ENCODE peak calls at places on chromosomes 2 and 18, in seven cellular contexts. S is activated T-cell treated with anti-CD3 and anti-CD28 coated beads, Interleukin-2, amount 50 U/mL, for 72 hours; K is GF-D8; U is hypothalamus; L is ecto neural progenitor cell; V is GM04504; J is tibial artery. H is an unnamed sample.

GRCh38 chr2:148674063-148675020 is 29.8 kb downstream of the EPC2 start:
- DNase-seq in S (peak; percentile 38), U (no peak), L (no peak), J (no peak), K (no peak), V (no peak), H (peak; percentile 46)

GRCh38 chr2:20674974-20675679 is 8.2 kb downstream of the GDF7 start:
- DNase-seq in U (no peak), J (peak; percentile 61), V (no peak), K (no peak), S (no peak), L (no peak), H (no peak)

GRCh38 chr2:238897911-238898311 is 50.0 kb downstream of the TWIST2 start:
- DNase-seq in J (no peak), K (no peak), S (no peak), U (no peak), V (no peak), L (no peak), H (no peak)

GRCh38 chr18:59718108-59719057 is 21.2 kb upstream of the CCBE1 start:
- DNase-seq in S (no peak), J (no peak), K (no peak), V (peak; percentile 94), L (no peak), U (no peak), H (no peak)

GRCh38 chr2:113184531-113185230 is 10.9 kb downstream of the PSD4 start:
- DNase-seq in J (no peak), V (no peak), K (no peak), U (no peak), S (no peak), L (no peak), H (no peak)

GRCh38 chr18:24052053-24052452 is 37.5 kb downstream of the TTC39C start:
- DNase-seq in L (no peak), J (no peak), V (no peak), S (no peak), U (no peak), K (no peak), H (no peak)

GRCh38 chr2:194314042-194314441 is 1343.0 kb upstream of the SLC39A10 start:
- DNase-seq in L (no peak), K (no peak), V (no peak), U (no peak), S (no peak), J (no peak), H (no peak)

GRCh38 chr2:174326880-174327558 is 7.7 kb upstream of the SP9 start:
- DNase-seq in J (no peak), U (no peak), L (peak; percentile 63), V (no peak), K (no peak), S (peak; percentile 33), H (no peak)

GRCh38 chr18:52554180-52554579 is 214.2 kb downstream of the DCC start:
- DNase-seq in V (no peak), K (no peak), U (no peak), S (no peak), J (no peak), L (no peak), H (no peak)

GRCh38 chr2:144513388-144514100 is 6.4 kb downstream of the ZEB2 start:
- DNase-seq in K (no peak), U (no peak), V (no peak), L (no peak), J (peak; percentile 63), S (no peak), H (no peak)

GRCh38 chr18:42401131-42401673 is 446.2 kb downstream of the PIK3C3 start:
- DNase-seq in L (no peak), K (no peak), U (no peak), S (no peak), V (no peak), J (no peak), H (no peak)

GRCh38 chr2:4340536-4340935 is 637.2 kb downstream of the DCDC2C start:
- DNase-seq in K (no peak), U (no peak), L (no peak), S (no peak), J (no peak), V (no peak), H (no peak)

GRCh38 chr18:36279001-36279400 is 18.5 kb upstream of the FHOD3 start:
- DNase-seq in K (no peak), V (no peak), S (no peak), L (no peak), J (no peak), U (no peak), H (no peak)

GRCh38 chr2:53312721-53313120 is 454.9 kb upstream of the CHAC2 start:
- DNase-seq in S (no peak), L (no peak), V (no peak), J (no peak), K (no peak), U (no peak), H (no peak)

GRCh38 chr18:75478996-75479870 is 51.7 kb upstream of the SMIM21 start:
- DNase-seq in K (peak; percentile 19), V (no peak), L (no peak), S (no peak), U (no peak), J (no peak), H (peak; percentile 29)

GRCh38 chr2:127829845-127830246 is 18.9 kb upstream of the WDR33 start:
- DNase-seq in L (no peak), U (no peak), J (no peak), K (peak; percentile 16), V (no peak), S (peak; percentile 64), H (peak; percentile 64)

GRCh38 chr2:226336283-226336682 is 463.3 kb downstream of the IRS1 start:
- DNase-seq in V (no peak), J (no peak), U (no peak), L (no peak), K (no peak), S (no peak), H (no peak)

GRCh38 chr2:191478754-191479679 is 198.9 kb upstream of the NABP1 start:
- DNase-seq in U (no peak), K (no peak), V (peak; percentile 68), L (peak; percentile 52), J (peak; percentile 42), S (no peak), H (peak; percentile 85)

GRCh38 chr2:9441556-9441955 is 18.1 kb downstream of the CPSF3 start:
- DNase-seq in S (no peak), J (no peak), V (no peak), U (no peak), L (no peak), K (no peak), H (no peak)

GRCh38 chr18:7617738-7618422 is 50.8 kb downstream of the PTPRM start:
- DNase-seq in L (no peak), V (peak; percentile 92), K (no peak), J (peak; percentile 45), U (no peak), S (no peak), H (no peak)

GRCh38 chr2:72220170-72220569 is 72.5 kb upstream of the CYP26B1 start:
- DNase-seq in K (no peak), V (no peak), J (no peak), U (no peak), L (peak; percentile 62), S (no peak), H (no peak)

GRCh38 chr18:63859781-63860535 is 27.5 kb upstream of the SERPINB2 start:
- DNase-seq in V (no peak), K (no peak), U (no peak), J (no peak), S (no peak), L (no peak), H (no peak)